ENCODE peak calls at places on chromosome 18, in four cellular contexts. O is B cell, X is mucosa of descending colon, J is left ventricle myocardium inferior. A is an unnamed sample.

GRCh38 chr18:13540783-13541182 is 185.6 kb downstream of the FAM210A start:
- DNase-seq in O (no peak), X (no peak), J (no peak), A (no peak)

GRCh38 chr18:26293982-26294381 is 67.7 kb downstream of the TAF4B start:
- DNase-seq in O (no peak), X (no peak), J (no peak), A (no peak)

GRCh38 chr18:51051105-51051712 is 21.2 kb downstream of the SMAD4 start:
- DNase-seq in O (peak), X (no peak), J (no peak), A (peak)

GRCh38 chr18:44715245-44715644 is 34.6 kb downstream of the SETBP1 start:
- DNase-seq in O (no peak), X (no peak), J (no peak), A (peak)

GRCh38 chr18:46677609-46678470 is 20.8 kb upstream of the LOXHD1 start:
- DNase-seq in O (no peak), X (no peak), J (no peak), A (peak)

GRCh38 chr18:5015213-5015612 is 181.8 kb downstream of the AKAIN1 start:
- DNase-seq in O (no peak), X (no peak), J (no peak), A (no peak)

GRCh38 chr18:8416212-8417019 is 192.8 kb upstream of the RAB12 start:
- DNase-seq in O (no peak), X (no peak), J (no peak), A (peak)

GRCh38 chr18:44536619-44537018 is 144.1 kb upstream of the SETBP1 start:
- DNase-seq in O (no peak), X (no peak), J (no peak), A (no peak)

GRCh38 chr18:62784966-62785413 is 69.6 kb downstream of the PHLPP1 start:
- DNase-seq in O (no peak), X (no peak), J (no peak), A (peak)

GRCh38 chr18:41326311-41326710 is 628.7 kb upstream of the PIK3C3 start:
- DNase-seq in O (no peak), X (no peak), J (no peak), A (no peak)

GRCh38 chr18:907171-907879 is 2.7 kb downstream of the ADCYAP1 start:
- DNase-seq in O (no peak), X (no peak), J (no peak), A (no peak)

GRCh38 chr18:10409041-10409440 is 45.4 kb upstream of the APCDD1 start:
- DNase-seq in O (no peak), X (no peak), J (no peak), A (no peak)

GRCh38 chr18:74862094-74862493 is 264.4 kb downstream of the ZNF407 start:
- DNase-seq in O (no peak), X (no peak), J (peak), A (no peak)